ENCODE peak calls at places on chromosomes 13 and 19, in seven cellular contexts. C, R, E, G, M, T and X are unnamed samples.

GRCh38 chr19:1259206-1259872 is 9.8 kb upstream of the CIRBP start:
- DNase-seq in C (no peak), R (peak), E (no peak), G (no peak), M (no peak), T (no peak), X (peak)

GRCh38 chr19:13588953-13589833 is 82.9 kb upstream of the CACNA1A start:
- DNase-seq in C (peak), R (peak), E (peak), G (peak), M (no peak), T (peak), X (peak)

GRCh38 chr13:113766035-113766800 is 7.2 kb downstream of the TMEM255B start:
- DNase-seq in C (no peak), R (no peak), E (peak), G (no peak), M (no peak), T (no peak), X (no peak)

GRCh38 chr19:40280608-40281221 is 4.4 kb downstream of the AKT2 start:
- DNase-seq in C (no peak), R (peak), E (peak), G (no peak), M (no peak), T (no peak), X (no peak)

GRCh38 chr19:8107301-8107903 is 42.0 kb downstream of the FBN3 start:
- DNase-seq in C (no peak), R (no peak), E (no peak), G (no peak), M (no peak), T (no peak), X (no peak)

GRCh38 chr13:51584731-51585191 is 499 bp downstream of the WDFY2 start:
- DNase-seq in C (no peak), R (peak), E (peak), G (peak), M (peak), T (peak), X (peak)

GRCh38 chr13:33639158-33639557 is 178.8 kb upstream of the RFC3 start:
- DNase-seq in C (no peak), R (no peak), E (no peak), G (no peak), M (no peak), T (no peak), X (no peak)

GRCh38 chr13:30787747-30788535 is 52.6 kb downstream of the ALOX5AP start:
- DNase-seq in C (no peak), R (no peak), E (no peak), G (no peak), M (no peak), T (no peak), X (no peak)

GRCh38 chr19:50601407-50602088 is 33.3 kb upstream of the LRRC4B start:
- DNase-seq in C (no peak), R (no peak), E (no peak), G (no peak), M (no peak), T (no peak), X (no peak)